ENCODE peak calls at places on chromosome 20, in eight cellular contexts. G, F, R, W, B, X, D and A are unnamed samples.

GRCh38 chr20:51360451-51361230 is 181.9 kb downstream of the NFATC2 start:
- DNase-seq in X (no peak), G (no peak), D (no peak), W (no peak), F (peak; percentile 79), B (no peak), R (peak; percentile 99), A (peak; percentile 91)

GRCh38 chr20:1323830-1324597 is 4.9 kb downstream of the SDCBP2 start:
- DNase-seq in F (no peak), X (no peak), R (no peak), W (no peak), B (no peak), D (no peak), G (no peak), A (no peak)

GRCh38 chr20:19673575-19673974 is 84.5 kb upstream of the RIN2 start:
- DNase-seq in B (no peak), X (no peak), G (no peak), R (peak; percentile 8), D (no peak), W (no peak), F (no peak), A (no peak)

GRCh38 chr20:4573564-4574355 is 147.9 kb upstream of the PRND start:
- DNase-seq in B (no peak), R (peak; percentile 32), W (no peak), F (no peak), G (no peak), X (no peak), D (no peak), A (peak; percentile 87)

GRCh38 chr20:31981784-31982183 is 13.8 kb downstream of the XKR7 start:
- DNase-seq in G (no peak), W (no peak), X (no peak), D (no peak), B (no peak), R (no peak), F (no peak), A (no peak)

GRCh38 chr20:45629496-45630100 is at the start of gene WFDC10A:
- DNase-seq in B (no peak), D (peak; percentile 75), R (peak; percentile 6), F (peak; percentile 85), G (peak; percentile 13), W (no peak), X (no peak), A (peak; percentile 65)

GRCh38 chr20:53826597-53827291 is 233.1 kb upstream of the ZNF217 start:
- DNase-seq in B (no peak), D (peak; percentile 58), W (no peak), G (no peak), F (peak; percentile 78), X (no peak), R (no peak), A (no peak)

GRCh38 chr20:40073535-40074111 is 615.4 kb downstream of the MAFB start:
- DNase-seq in R (no peak), B (no peak), W (no peak), F (no peak), X (no peak), D (no peak), G (no peak), A (no peak)

GRCh38 chr20:10978019-10978702 is 304.4 kb upstream of the JAG1 start:
- DNase-seq in X (no peak), G (no peak), F (no peak), R (no peak), W (no peak), B (no peak), D (no peak), A (no peak)

GRCh38 chr20:57882451-57883161 is 172.8 kb upstream of the PMEPA1 start:
- DNase-seq in D (no peak), F (no peak), G (no peak), R (no peak), X (no peak), W (no peak), B (no peak), A (peak; percentile 86)

GRCh38 chr20:45066372-45066771 is 34.6 kb downstream of the KCNS1 start:
- DNase-seq in R (no peak), F (no peak), W (no peak), D (no peak), B (no peak), G (no peak), X (no peak), A (no peak)

GRCh38 chr20:63750807-63751470 is 11.4 kb downstream of the SLC2A4RG start:
- DNase-seq in X (no peak), G (no peak), B (peak; percentile 71), R (no peak), W (peak; percentile 61), D (no peak), F (peak; percentile 39), A (no peak)

GRCh38 chr20:35992713-35993335 is 24.4 kb downstream of the CNBD2 start:
- DNase-seq in G (no peak), D (peak; percentile 76), F (peak; percentile 39), X (peak; percentile 0), B (no peak), W (peak; percentile 71), R (peak; percentile 58), A (peak; percentile 89)

GRCh38 chr20:1830240-1830639 is 65.0 kb upstream of the SIRPA start:
- DNase-seq in D (peak; percentile 44), X (peak; percentile 42), B (no peak), F (no peak), R (peak; percentile 98), G (no peak), W (no peak), A (peak; percentile 97)

GRCh38 chr20:34052414-34052813 is 58.7 kb downstream of the RALY start:
- DNase-seq in W (no peak), B (no peak), D (no peak), X (no peak), G (no peak), R (no peak), F (no peak), A (no peak)

GRCh38 chr20:31355981-31356380 is 12.4 kb upstream of the DEFB118 start:
- DNase-seq in G (no peak), F (no peak), R (no peak), X (no peak), W (no peak), B (no peak), D (no peak), A (no peak)

GRCh38 chr20:62924567-62925419 is 1.5 kb downstream of the DIDO1 start:
- DNase-seq in G (no peak), X (no peak), R (peak; percentile 22), B (peak; percentile 48), F (peak; percentile 32), W (no peak), D (peak; percentile 61), A (peak; percentile 24)